ENCODE peak calls at places on chromosomes 13 and 19, in nine cellular contexts. E is NCI-H1092 treated with DMSO at 0.1 percent for 48 hours; B is cardiac septum; J is brain microvascular endothelial cell; D is fibroblast of pulmonary artery; A is body of pancreas; O is NCI-H2171 treated with DMSO at 0.1 percent for 48 hours; X is cardiac muscle cell; S is effector memory CD8-positive, alpha-beta T cell. P is an unnamed sample.

GRCh38 chr19:15424121-15424520 is 5.3 kb upstream of the AKAP8L start:
- DNase-seq in E (no peak), B (no peak), J (no peak), D (no peak), A (no peak), O (no peak), X (no peak), S (no peak), P (no peak)

GRCh38 chr13:113592571-113592970 is 8.0 kb downstream of the TFDP1 start:
- DNase-seq in E (no peak), B (peak; percentile 47), J (no peak), D (no peak), A (peak; percentile 0), O (no peak), X (no peak), S (no peak), P (no peak)

GRCh38 chr13:102900193-102900608 is 54.4 kb downstream of the ERCC5 start:
- DNase-seq in E (no peak), B (no peak), J (no peak), D (no peak), A (no peak), O (no peak), X (no peak), S (no peak), P (peak; percentile 50)

GRCh38 chr13:111167290-111167689 is 52.2 kb downstream of the ARHGEF7 start:
- DNase-seq in E (no peak), B (no peak), J (no peak), D (no peak), A (no peak), O (no peak), X (no peak), S (no peak), P (no peak)

GRCh38 chr19:47408156-47408938 is 11.0 kb downstream of the MEIS3 start:
- DNase-seq in E (no peak), B (no peak), J (no peak), D (no peak), A (no peak), O (no peak), X (no peak), S (no peak), P (no peak)

GRCh38 chr13:48559638-48560320 is 26.9 kb upstream of the RCBTB2 start:
- DNase-seq in E (no peak), B (no peak), J (peak; percentile 58), D (peak; percentile 55), A (no peak), O (no peak), X (no peak), S (no peak), P (no peak)

GRCh38 chr19:22286151-22286810 is at the start of gene ZNF729:
- DNase-seq in E (no peak), B (no peak), J (no peak), D (no peak), A (no peak), O (no peak), X (no peak), S (no peak), P (no peak)

GRCh38 chr13:70668293-70668692 is 560.0 kb upstream of the KLHL1 start:
- DNase-seq in E (no peak), B (no peak), J (no peak), D (no peak), A (no peak), O (peak; percentile 15), X (no peak), S (no peak), P (peak; percentile 23)

GRCh38 chr19:1746401-1747284 is 6.7 kb upstream of the ONECUT3 start:
- DNase-seq in E (no peak), B (no peak), J (peak; percentile 9), D (peak; percentile 52), A (no peak), O (no peak), X (no peak), S (no peak), P (no peak)

GRCh38 chr19:2516727-2517126 is 40.8 kb downstream of the GADD45B start:
- DNase-seq in E (no peak), B (no peak), J (no peak), D (no peak), A (no peak), O (no peak), X (no peak), S (no peak), P (no peak)

GRCh38 chr13:100523437-100523836 is 65.2 kb downstream of the GGACT start:
- DNase-seq in E (no peak), B (no peak), J (no peak), D (no peak), A (no peak), O (peak; percentile 46), X (no peak), S (no peak), P (no peak)

GRCh38 chr19:45103200-45103624 is 10.2 kb downstream of the PPP1R37 start:
- DNase-seq in E (no peak), B (no peak), J (no peak), D (peak; percentile 23), A (peak; percentile 40), O (peak; percentile 77), X (no peak), S (peak; percentile 38), P (no peak)

GRCh38 chr13:84844473-84844872 is 954.7 kb downstream of the SLITRK6 start:
- DNase-seq in E (peak; percentile 49), B (no peak), J (no peak), D (peak; percentile 16), A (no peak), O (peak; percentile 4), X (peak; percentile 20), S (no peak), P (peak; percentile 33)